ENCODE peak calls at places on chromosome 4, in ten cellular contexts. I is GM12878; F is astrocyte of the hippocampus; S is T-helper 2 cell; H is anterior cingulate cortex; L is WTC11; P is effector CD4-positive, alpha-beta T cell; N is caudate nucleus; B is KG1; T is AG09319. R is an unnamed sample.

GRCh38 chr4:15888515-15888914 is 50.0 kb downstream of the FGFBP1 start:
- DNase-seq in I (no peak), F (no peak), S (no peak), H (no peak), L (no peak), P (no peak), N (no peak), B (no peak), T (no peak), R (no peak)

GRCh38 chr4:76851375-76851774 is 46.6 kb downstream of the SOWAHB start:
- DNase-seq in I (no peak), F (no peak), S (no peak), H (no peak), L (no peak), P (no peak), N (no peak), B (no peak), T (no peak), R (no peak)

GRCh38 chr4:22312113-22312512 is 203.8 kb downstream of the ADGRA3 start:
- DNase-seq in I (no peak), F (no peak), S (no peak), H (no peak), L (no peak), P (no peak), N (no peak), B (no peak), T (no peak), R (no peak)

GRCh38 chr4:56468097-56468422 is 643 bp downstream of the SRP72 start:
- DNase-seq in I (peak), F (peak), S (no peak), H (no peak), L (peak), P (no peak), N (no peak), B (no peak), T (no peak), R (no peak)

GRCh38 chr4:26746742-26747351 is 113.8 kb upstream of the STIM2 start:
- DNase-seq in I (peak), F (no peak), S (no peak), H (no peak), L (no peak), P (no peak), N (no peak), B (no peak), T (no peak), R (no peak)

GRCh38 chr4:179867300-179867878 is 2375.8 kb upstream of the TENM3 start:
- DNase-seq in I (peak), F (peak), S (no peak), H (no peak), L (peak), P (no peak), N (peak), B (no peak), T (no peak), R (no peak)

GRCh38 chr4:75179510-75179909 is 246.6 kb downstream of the PARM1 start:
- DNase-seq in I (no peak), F (no peak), S (no peak), H (no peak), L (no peak), P (no peak), N (no peak), B (no peak), T (no peak), R (no peak)

GRCh38 chr4:159765402-159765801 is 662.5 kb downstream of the RAPGEF2 start:
- DNase-seq in I (no peak), F (peak), S (no peak), H (no peak), L (no peak), P (no peak), N (no peak), B (no peak), T (no peak), R (no peak)

GRCh38 chr4:122873146-122873545 is 46.5 kb downstream of the FGF2 start:
- DNase-seq in I (no peak), F (no peak), S (no peak), H (no peak), L (no peak), P (no peak), N (no peak), B (no peak), T (no peak), R (no peak)

R was measured in glomerular endothelial cell.